ENCODE peak calls at places on chromosomes 5 and 9, in four cellular contexts. M is stomach, I is cardiac muscle cell, P is brain microvascular endothelial cell. D is an unnamed sample.

GRCh38 chr5:66864240-66864884 is 268.2 kb downstream of the MAST4 start:
- DNase-seq in M (no peak), I (no peak), P (peak; percentile 76), D (no peak)

GRCh38 chr5:84287964-84288363 is 96.7 kb downstream of the EDIL3 start:
- DNase-seq in M (no peak), I (no peak), P (peak; percentile 94), D (no peak)

GRCh38 chr5:72314571-72315172 is 5.4 kb downstream of the MRPS27 start:
- DNase-seq in M (peak; percentile 71), I (peak; percentile 48), P (peak; percentile 81), D (no peak)

GRCh38 chr5:159877894-159878448 is 38.3 kb upstream of the ADRA1B start:
- DNase-seq in M (peak; percentile 72), I (no peak), P (no peak), D (no peak)

GRCh38 chr9:32533816-32534215 is 7.8 kb upstream of the RIGI start:
- DNase-seq in M (no peak), I (no peak), P (no peak), D (no peak)

GRCh38 chr9:23825143-23825531 is 903 bp downstream of the ELAVL2 start:
- DNase-seq in M (no peak), I (no peak), P (no peak), D (no peak)

GRCh38 chr5:96278995-96279394 is 154.1 kb downstream of the PCSK1 start:
- DNase-seq in M (no peak), I (no peak), P (no peak), D (no peak)

GRCh38 chr5:73028991-73029540 is 73.2 kb downstream of the FCHO2 start:
- DNase-seq in M (no peak), I (no peak), P (peak; percentile 16), D (no peak)

GRCh38 chr9:120710110-120710981 is 3.9 kb downstream of the MEGF9 start:
- DNase-seq in M (no peak), I (no peak), P (no peak), D (no peak)

GRCh38 chr9:16352791-16353401 is 517.6 kb downstream of the BNC2 start:
- DNase-seq in M (no peak), I (no peak), P (no peak), D (no peak)

GRCh38 chr5:166535641-166536040 is 1755.8 kb upstream of the WWC1 start:
- DNase-seq in M (no peak), I (no peak), P (no peak), D (no peak)

GRCh38 chr5:150757087-150757649 is 1.6 kb downstream of the DCTN4 start:
- DNase-seq in M (no peak), I (no peak), P (no peak), D (no peak)

GRCh38 chr9:14993061-14993800 is 83.0 kb upstream of the FREM1 start:
- DNase-seq in M (peak; percentile 65), I (peak; percentile 95), P (peak; percentile 85), D (no peak)

GRCh38 chr9:79799691-79800345 is 228.1 kb downstream of the TLE4 start:
- DNase-seq in M (no peak), I (peak; percentile 48), P (peak; percentile 6), D (no peak)

GRCh38 chr9:106059886-106060285 is 365.5 kb downstream of the TMEM38B start:
- DNase-seq in M (no peak), I (no peak), P (no peak), D (no peak)

GRCh38 chr5:133705331-133705730 is 93.0 kb upstream of the FSTL4 start:
- DNase-seq in M (no peak), I (no peak), P (no peak), D (no peak)

GRCh38 chr9:70746316-70746715 is 331.9 kb upstream of the KLF9 start:
- DNase-seq in M (no peak), I (no peak), P (no peak), D (no peak)

GRCh38 chr5:154311362-154311761 is 120.8 kb downstream of the GALNT10 start:
- DNase-seq in M (no peak), I (no peak), P (no peak), D (peak; percentile 43)

GRCh38 chr5:75052461-75053285 is at the start of gene GCNT4:
- DNase-seq in M (peak; percentile 52), I (peak; percentile 54), P (no peak), D (peak; percentile 39)

GRCh38 chr9:123687246-123687721 is 242.6 kb downstream of the DENND1A start:
- DNase-seq in M (peak; percentile 31), I (peak; percentile 12), P (no peak), D (no peak)

GRCh38 chr9:98372077-98372812 is 116.8 kb upstream of the TBC1D2 start:
- DNase-seq in M (peak; percentile 10), I (no peak), P (no peak), D (no peak)

GRCh38 chr9:94740191-94740874 is 13.8 kb downstream of the AOPEP start:
- DNase-seq in M (no peak), I (no peak), P (no peak), D (no peak)

GRCh38 chr5:131082034-131082550 is 83.0 kb downstream of the HINT1 start:
- DNase-seq in M (no peak), I (no peak), P (no peak), D (no peak)

GRCh38 chr5:15834596-15835245 is 334.7 kb downstream of the FBXL7 start:
- DNase-seq in M (no peak), I (no peak), P (peak; percentile 32), D (no peak)

GRCh38 chr5:32859211-32859641 is 148.1 kb downstream of the NPR3 start:
- DNase-seq in M (no peak), I (no peak), P (no peak), D (no peak)

GRCh38 chr9:131697097-131697496 is 42.8 kb downstream of the RAPGEF1 start:
- DNase-seq in M (peak; percentile 61), I (peak; percentile 13), P (no peak), D (no peak)

GRCh38 chr5:136655429-136655828 is 290.1 kb upstream of the TRPC7 start:
- DNase-seq in M (no peak), I (no peak), P (peak; percentile 2), D (no peak)

GRCh38 chr5:95959051-95959963 is 2.3 kb downstream of the ELL2 start:
- DNase-seq in M (no peak), I (peak; percentile 27), P (peak; percentile 15), D (no peak)

GRCh38 chr5:96483878-96484277 is 50.8 kb upstream of the PCSK1 start:
- DNase-seq in M (no peak), I (peak; percentile 74), P (peak; percentile 38), D (no peak)

GRCh38 chr5:72244862-72245371 is 75.1 kb downstream of the MRPS27 start:
- DNase-seq in M (no peak), I (peak; percentile 71), P (peak; percentile 56), D (peak; percentile 9)

DNA sequence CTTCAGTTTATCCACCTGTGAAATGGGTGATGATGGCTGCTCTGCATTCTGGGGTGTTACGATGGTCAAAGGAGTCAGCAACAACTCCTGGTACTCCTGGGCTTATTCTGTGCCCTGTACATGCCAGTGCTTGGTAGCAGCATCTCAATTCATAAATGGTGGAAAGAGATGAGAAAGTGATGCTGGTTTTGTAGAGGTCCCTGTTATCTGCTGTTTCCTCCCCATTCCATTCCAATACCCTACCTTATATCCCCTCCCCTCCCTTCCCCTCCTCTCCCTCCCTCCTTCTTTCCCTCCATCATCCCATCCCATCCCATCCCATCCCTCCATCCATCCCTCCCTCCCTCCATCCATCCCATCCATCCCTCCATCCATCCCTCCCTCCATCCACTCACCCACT is 19.1 kb downstream of the BOD1 start:
- DNase-seq in M (no peak), I (no peak), P (no peak), D (no peak)
- H3K4me3 ChIP-seq in M (no peak overlapping the region), I (no peak overlapping the region), P (no peak overlapping the region), D (no peak overlapping the region)

GRCh38 chr9:107295995-107296394 is 12.9 kb downstream of the RAD23B start:
- DNase-seq in M (no peak), I (no peak), P (no peak), D (no peak)

GRCh38 chr9:107293555-107294085 is 10.5 kb downstream of the RAD23B start:
- DNase-seq in M (no peak), I (no peak), P (no peak), D (no peak)

GRCh38 chr9:107294756-107295155 is 11.7 kb downstream of the RAD23B start:
- DNase-seq in M (no peak), I (no peak), P (no peak), D (no peak)

GRCh38 chr9:107299437-107299836 is 16.4 kb downstream of the RAD23B start:
- DNase-seq in M (no peak), I (no peak), P (no peak), D (no peak)
- TF ChIP-seq CTCF in M (no peak), I (peak; percentile 17), P (no peak), D (no peak)

DNA sequence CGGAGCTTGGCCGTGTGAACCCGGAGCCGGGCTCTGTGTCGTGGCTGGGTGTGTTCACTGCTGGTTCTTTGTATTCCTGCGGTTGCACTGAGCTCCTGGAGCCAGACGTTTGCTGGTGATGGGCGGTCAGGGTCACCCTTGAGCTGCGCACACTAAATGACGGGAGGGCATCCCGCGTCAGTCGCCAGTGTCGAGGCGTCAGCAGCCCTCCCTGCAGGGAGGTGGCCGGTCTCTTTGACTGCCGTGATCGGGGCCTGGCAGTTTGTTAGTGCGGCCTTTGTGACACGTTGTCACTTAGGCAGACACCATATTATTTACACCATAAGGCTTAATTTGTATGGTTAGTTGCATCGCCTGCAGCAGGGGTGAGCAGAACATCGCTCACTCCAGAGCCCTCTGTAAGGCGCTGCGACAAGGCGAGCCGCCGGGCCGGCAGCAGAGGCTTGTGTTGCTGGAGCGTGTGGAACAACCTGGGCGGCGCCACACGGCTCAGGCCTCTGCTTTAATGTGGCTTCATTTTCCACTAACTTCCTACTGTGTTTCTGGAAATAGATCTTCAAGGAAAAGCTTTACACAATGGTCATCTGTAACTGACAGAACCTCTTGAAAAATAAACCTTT is 8.3 kb downstream of the NDUFS6 start:
- DNase-seq in M (no peak), I (no peak), P (no peak), D (no peak)
- H3K36me3 ChIP-seq in M (peaks cover 74% of the 10 kb centered on the region), I (peaks cover 53% of the 10 kb centered on the region), P (peaks cover 66% of the 10 kb centered on the region), D (peaks cover 41% of the 10 kb centered on the region)

GRCh38 chr9:72728031-72728770 is 206.8 kb downstream of the TMC1 start:
- DNase-seq in M (no peak), I (no peak), P (no peak), D (no peak)
- H3K4me3 ChIP-seq in M (no peak overlapping the region), I (no peak overlapping the region), P (no peak overlapping the region), D (no peak overlapping the region)

GRCh38 chr9:100637787-100638186 is 59.9 kb downstream of the CAVIN4 start:
- DNase-seq in M (no peak), I (no peak), P (no peak), D (no peak)
- TF ChIP-seq CTCF in M (no peak), I (no peak), P (no peak), D (no peak)

DNA sequence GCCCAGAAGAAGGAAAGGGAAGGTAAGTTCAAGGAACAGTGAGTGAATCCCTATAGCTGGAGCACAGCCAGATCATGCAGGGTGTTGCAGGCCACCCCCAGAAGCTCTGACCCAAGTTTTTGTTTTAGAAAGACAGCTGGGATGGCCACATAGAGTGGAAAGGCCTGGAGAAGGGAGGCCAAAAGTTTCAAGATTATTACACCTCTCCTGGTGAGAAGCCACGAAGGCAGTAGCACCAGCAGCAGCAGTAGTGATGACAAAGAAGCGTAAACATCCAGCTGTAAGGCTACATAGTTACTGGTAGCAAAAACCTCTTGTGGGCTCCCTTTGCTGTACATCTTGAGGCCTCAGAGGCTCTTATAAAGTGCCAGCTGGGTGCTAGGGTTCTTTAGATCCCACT is 11.7 kb downstream of the ADAMTSL1 start:
- DNase-seq in M (no peak), I (no peak), P (peak; percentile 51), D (no peak)
- H3K36me3 ChIP-seq in M (no peaks in the 10 kb centered on the region), I (no peaks in the 10 kb centered on the region), P (no peaks in the 10 kb centered on the region), D (no peaks in the 10 kb centered on the region)

GRCh38 chr5:77645158-77645994 is 6.9 kb upstream of the OTP start:
- DNase-seq in M (peak; percentile 47), I (peak; percentile 82), P (no peak), D (peak; percentile 69)
- H3K4me3 ChIP-seq in M (peak overlapping the region; percentile 41), I (peak overlapping the region; percentile 27), P (no peak overlapping the region), D (peak overlapping the region; percentile 57)